ENCODE peak calls at places on chromosomes 5 and 9, in ten cellular contexts. W, Q, R, C, S, P, D, B, E and Y are unnamed samples.

GRCh38 chr9:649128-650074 is 192.1 kb upstream of the DMRT1 start:
- ATAC-seq in W (no peak), Q (no peak), R (no peak), C (no peak), S (peak), P (peak), D (no peak), B (no peak), E (peak), Y (no peak)

GRCh38 chr5:141634720-141635119 is 1.9 kb downstream of the HDAC3 start:
- ATAC-seq in W (no peak), Q (no peak), R (no peak), C (no peak), S (no peak), P (no peak), D (no peak), B (no peak), E (no peak), Y (no peak)

GRCh38 chr5:14212838-14213237 is 69.7 kb downstream of the TRIO start:
- ATAC-seq in W (no peak), Q (no peak), R (no peak), C (no peak), S (peak), P (no peak), D (peak), B (no peak), E (no peak), Y (no peak)

GRCh38 chr5:94422819-94423218 is 195.6 kb downstream of the KIAA0825 start:
- ATAC-seq in W (no peak), Q (no peak), R (no peak), C (no peak), S (peak), P (no peak), D (no peak), B (no peak), E (no peak), Y (no peak)

GRCh38 chr9:86341007-86341491 is 13.2 kb downstream of the TUT7 start:
- ATAC-seq in W (no peak), Q (no peak), R (no peak), C (no peak), S (no peak), P (peak), D (no peak), B (peak), E (no peak), Y (no peak)

GRCh38 chr5:55134053-55134722 is 25.8 kb upstream of the GPX8 start:
- ATAC-seq in W (no peak), Q (no peak), R (no peak), C (peak), S (no peak), P (peak), D (no peak), B (no peak), E (no peak), Y (no peak)

GRCh38 chr9:136231478-136232297 is 13.9 kb downstream of the QSOX2 start:
- ATAC-seq in W (no peak), Q (no peak), R (peak), C (peak), S (peak), P (peak), D (no peak), B (no peak), E (no peak), Y (no peak)

GRCh38 chr5:105806601-105807000 is 1864.1 kb downstream of the EFNA5 start:
- ATAC-seq in W (no peak), Q (no peak), R (no peak), C (no peak), S (no peak), P (no peak), D (no peak), B (no peak), E (no peak), Y (no peak)

GRCh38 chr9:136533775-136534157 is 12.1 kb downstream of the NOTCH1 start:
- ATAC-seq in W (peak), Q (no peak), R (peak), C (peak), S (peak), P (peak), D (peak), B (no peak), E (peak), Y (no peak)

GRCh38 chr9:89941875-89942274 is 337.1 kb downstream of the GADD45G start:
- ATAC-seq in W (no peak), Q (no peak), R (no peak), C (no peak), S (peak), P (peak), D (no peak), B (no peak), E (peak), Y (peak)

GRCh38 chr9:128072144-128073021 is 4.4 kb downstream of the SLC25A25 start:
- ATAC-seq in W (no peak), Q (no peak), R (no peak), C (no peak), S (no peak), P (no peak), D (no peak), B (no peak), E (no peak), Y (no peak)

GRCh38 chr5:112957970-112958773 is 18.4 kb upstream of the DCP2 start:
- ATAC-seq in W (no peak), Q (peak), R (peak), C (no peak), S (peak), P (peak), D (peak), B (peak), E (peak), Y (peak)

GRCh38 chr9:26945591-26945990 is 1.5 kb downstream of the PLAA start:
- ATAC-seq in W (no peak), Q (no peak), R (no peak), C (no peak), S (no peak), P (no peak), D (no peak), B (no peak), E (no peak), Y (no peak)

GRCh38 chr5:82290005-82290404 is 11.9 kb upstream of the RPS23 start:
- ATAC-seq in W (no peak), Q (no peak), R (no peak), C (no peak), S (no peak), P (no peak), D (no peak), B (no peak), E (no peak), Y (no peak)

GRCh38 chr5:73266925-73267775 is 94.2 kb downstream of the TMEM174 start:
- ATAC-seq in W (no peak), Q (no peak), R (no peak), C (no peak), S (no peak), P (no peak), D (no peak), B (no peak), E (no peak), Y (no peak)

GRCh38 chr5:143985832-143986485 is 174.0 kb downstream of the HMHB1 start:
- ATAC-seq in W (no peak), Q (no peak), R (no peak), C (no peak), S (no peak), P (no peak), D (no peak), B (peak), E (peak), Y (no peak)

GRCh38 chr5:72226950-72227349 is 93.1 kb downstream of the MRPS27 start:
- ATAC-seq in W (no peak), Q (no peak), R (no peak), C (no peak), S (no peak), P (no peak), D (no peak), B (no peak), E (peak), Y (no peak)

GRCh38 chr5:139676951-139677367 is 28.8 kb downstream of the CXXC5 start:
- ATAC-seq in W (no peak), Q (no peak), R (no peak), C (no peak), S (no peak), P (no peak), D (no peak), B (no peak), E (peak), Y (peak)

GRCh38 chr5:1106385-1107166 is 5.3 kb downstream of the SLC12A7 start:
- ATAC-seq in W (peak), Q (no peak), R (no peak), C (peak), S (no peak), P (peak), D (no peak), B (no peak), E (no peak), Y (no peak)

GRCh38 chr9:16202221-16202620 is 649.4 kb downstream of the CCDC171 start:
- ATAC-seq in W (no peak), Q (no peak), R (no peak), C (no peak), S (no peak), P (no peak), D (no peak), B (no peak), E (no peak), Y (no peak)

GRCh38 chr9:116344416-116344815 is 190.8 kb downstream of the PAPPA start:
- ATAC-seq in W (no peak), Q (no peak), R (no peak), C (no peak), S (no peak), P (no peak), D (no peak), B (no peak), E (peak), Y (no peak)

GRCh38 chr9:125416517-125416916 is 154.9 kb downstream of the GAPVD1 start:
- ATAC-seq in W (no peak), Q (no peak), R (no peak), C (no peak), S (no peak), P (no peak), D (no peak), B (no peak), E (no peak), Y (no peak)

GRCh38 chr9:134738869-134739659 is 97.5 kb downstream of the COL5A1 start:
- ATAC-seq in W (no peak), Q (peak), R (peak), C (no peak), S (peak), P (no peak), D (no peak), B (peak), E (peak), Y (peak)

GRCh38 chr5:140041492-140042421 is 1.3 kb downstream of the NRG2 start:
- ATAC-seq in W (no peak), Q (peak), R (no peak), C (no peak), S (peak), P (no peak), D (peak), B (peak), E (peak), Y (peak)

GRCh38 chr5:14134086-14134485 is 9.1 kb upstream of the TRIO start:
- ATAC-seq in W (no peak), Q (no peak), R (no peak), C (no peak), S (peak), P (no peak), D (no peak), B (no peak), E (no peak), Y (no peak)

GRCh38 chr5:34007116-34007674 is 655 bp downstream of the AMACR start:
- ATAC-seq in W (no peak), Q (no peak), R (no peak), C (no peak), S (peak), P (no peak), D (no peak), B (peak), E (peak), Y (no peak)

GRCh38 chr9:107971241-107971640 is 481.7 kb upstream of the KLF4 start:
- ATAC-seq in W (no peak), Q (no peak), R (no peak), C (no peak), S (peak), P (no peak), D (no peak), B (no peak), E (peak), Y (peak)

GRCh38 chr5:6736106-6736505 is 22.9 kb downstream of the TENT4A start:
- ATAC-seq in W (no peak), Q (no peak), R (no peak), C (no peak), S (peak), P (no peak), D (peak), B (no peak), E (no peak), Y (no peak)